ENCODE peak calls at places on chromosomes 16 and 17, in four cellular contexts. One of them, this sample, is unnamed.

GRCh38 chr17:36643086-36643685 is 41.8 kb downstream of the MRM1 start:
- DNase-seq in AG09319: no peak
- DNase-seq in AG04450: no peak
- DNase-seq in sigmoid colon: no peak
- DNase-seq in this sample: no peak

GRCh38 chr16:16133943-16134604 is 89.2 kb downstream of the ABCC6 start:
- DNase-seq in AG09319: no peak
- DNase-seq in AG04450: no peak
- DNase-seq in sigmoid colon: no peak
- DNase-seq in this sample: no peak

GRCh38 chr17:70920416-70920815 is 751.1 kb downstream of the KCNJ2 start:
- DNase-seq in AG09319: no peak
- DNase-seq in AG04450: no peak
- DNase-seq in sigmoid colon: no peak
- DNase-seq in this sample: no peak

GRCh38 chr17:15475620-15476354 is 8.4 kb upstream of the CDRT4 start:
- DNase-seq in AG09319: peak; percentile 20
- DNase-seq in AG04450: no peak
- DNase-seq in sigmoid colon: peak; percentile 63
- DNase-seq in this sample: no peak

GRCh38 chr17:13024526-13025263 is 6.9 kb upstream of the ELAC2 start:
- DNase-seq in AG09319: no peak
- DNase-seq in AG04450: peak; percentile 16
- DNase-seq in sigmoid colon: no peak
- DNase-seq in this sample: peak; percentile 72

GRCh38 chr16:50265260-50265659 is 1.1 kb upstream of the ADCY7 start:
- DNase-seq in AG09319: no peak
- DNase-seq in AG04450: no peak
- DNase-seq in sigmoid colon: peak; percentile 64
- DNase-seq in this sample: no peak

GRCh38 chr16:65658339-65659275 is 536.7 kb upstream of the CDH11 start:
- DNase-seq in AG09319: peak; percentile 60
- DNase-seq in AG04450: peak; percentile 44
- DNase-seq in sigmoid colon: no peak
- DNase-seq in this sample: no peak

GRCh38 chr16:88606146-88606757 is 32.1 kb upstream of the IL17C start:
- DNase-seq in AG09319: no peak
- DNase-seq in AG04450: no peak
- DNase-seq in sigmoid colon: no peak
- DNase-seq in this sample: no peak

GRCh38 chr17:70054961-70055360 is 20.1 kb upstream of the KCNJ16 start:
- DNase-seq in AG09319: no peak
- DNase-seq in AG04450: no peak
- DNase-seq in sigmoid colon: no peak
- DNase-seq in this sample: no peak

GRCh38 chr16:72291121-72291520 is 119.2 kb upstream of the PMFBP1 start:
- DNase-seq in AG09319: no peak
- DNase-seq in AG04450: no peak
- DNase-seq in sigmoid colon: no peak
- DNase-seq in this sample: no peak

GRCh38 chr17:29154516-29155234 is 25.5 kb downstream of the MYO18A start:
- DNase-seq in AG09319: no peak
- DNase-seq in AG04450: no peak
- DNase-seq in sigmoid colon: no peak
- DNase-seq in this sample: no peak

GRCh38 chr17:28228109-28228840 is 90.7 kb upstream of the TMEM97 start:
- DNase-seq in AG09319: no peak
- DNase-seq in AG04450: no peak
- DNase-seq in sigmoid colon: no peak
- DNase-seq in this sample: no peak

GRCh38 chr17:72294487-72294893 is 173.7 kb downstream of the SOX9 start:
- DNase-seq in AG09319: no peak
- DNase-seq in AG04450: no peak
- DNase-seq in sigmoid colon: no peak
- DNase-seq in this sample: no peak

GRCh38 chr17:79970576-79971068 is 65.0 kb downstream of the TBC1D16 start:
- DNase-seq in AG09319: no peak
- DNase-seq in AG04450: no peak
- DNase-seq in sigmoid colon: no peak
- DNase-seq in this sample: no peak

GRCh38 chr17:36920032-36921000 is 17.0 kb upstream of the LHX1 start:
- DNase-seq in AG09319: no peak
- DNase-seq in AG04450: no peak
- DNase-seq in sigmoid colon: no peak
- DNase-seq in this sample: no peak

GRCh38 chr16:65875362-65876199 is 490.9 kb upstream of the CDH5 start:
- DNase-seq in AG09319: no peak
- DNase-seq in AG04450: no peak
- DNase-seq in sigmoid colon: no peak
- DNase-seq in this sample: no peak

GRCh38 chr16:67013823-67014640 is 14.9 kb upstream of the CBFB start:
- DNase-seq in AG09319: no peak
- DNase-seq in AG04450: no peak
- DNase-seq in sigmoid colon: peak; percentile 87
- DNase-seq in this sample: peak; percentile 78

GRCh38 chr16:17784073-17784472 is 313.3 kb upstream of the XYLT1 start:
- DNase-seq in AG09319: peak; percentile 1
- DNase-seq in AG04450: no peak
- DNase-seq in sigmoid colon: no peak
- DNase-seq in this sample: no peak

GRCh38 chr16:9372934-9373890 is 281.8 kb downstream of the HAPSTR1 start:
- DNase-seq in AG09319: no peak
- DNase-seq in AG04450: no peak
- DNase-seq in sigmoid colon: no peak
- DNase-seq in this sample: no peak
- TF ChIP-seq CTCF in AG09319: no peak
- TF ChIP-seq CTCF in AG04450: no peak
- TF ChIP-seq CTCF in sigmoid colon: no peak
- TF ChIP-seq CTCF in this sample: no peak

GRCh38 chr17:9434502-9435113 is 141.0 kb downstream of the STX8 start:
- DNase-seq in AG09319: no peak
- DNase-seq in AG04450: no peak
- DNase-seq in sigmoid colon: no peak
- DNase-seq in this sample: no peak
- TF ChIP-seq CTCF in AG09319: no peak
- TF ChIP-seq CTCF in AG04450: no peak
- TF ChIP-seq CTCF in sigmoid colon: no peak
- TF ChIP-seq CTCF in this sample: no peak

GRCh38 chr17:56867948-56868376 is 34.0 kb downstream of the DGKE start:
- DNase-seq in AG09319: no peak
- DNase-seq in AG04450: peak; percentile 3
- DNase-seq in sigmoid colon: no peak
- DNase-seq in this sample: no peak
- TF ChIP-seq CTCF in AG09319: no peak
- TF ChIP-seq CTCF in AG04450: no peak
- TF ChIP-seq CTCF in sigmoid colon: no peak
- TF ChIP-seq CTCF in this sample: no peak

DNA sequence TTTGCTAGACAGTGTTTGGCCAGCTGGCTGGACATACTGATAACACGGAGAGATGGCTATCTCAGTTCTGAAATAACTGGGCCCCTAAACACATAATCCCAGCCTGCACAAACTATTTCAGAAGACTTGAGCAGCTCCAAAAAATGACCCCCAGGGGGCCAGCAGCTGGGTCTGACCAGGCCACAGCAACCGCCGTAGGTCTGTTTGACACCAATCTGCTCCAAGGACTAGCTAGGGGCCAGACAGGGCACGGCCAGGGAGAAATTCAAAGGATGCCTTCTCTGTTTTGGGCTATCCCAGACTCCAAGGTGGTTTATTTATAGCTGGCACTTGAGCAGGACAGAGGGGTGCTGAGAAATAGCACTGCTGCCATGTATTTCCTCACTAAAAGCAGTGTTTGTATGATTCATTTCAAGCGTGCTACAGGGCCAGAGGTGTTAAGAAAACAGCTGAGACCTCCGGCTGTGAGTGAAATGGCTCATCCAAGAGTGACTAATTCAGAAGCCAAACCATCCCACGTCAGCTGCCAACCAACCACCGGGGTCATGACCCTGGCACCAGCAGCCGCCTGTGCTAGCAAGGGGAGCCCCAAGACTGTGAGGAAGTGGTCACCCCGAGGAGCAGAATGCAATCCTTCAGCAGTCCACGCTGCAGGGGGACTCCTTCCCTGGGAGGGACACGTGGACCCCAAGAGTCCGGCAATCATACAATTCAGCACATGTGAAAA is 5.7 kb downstream of the GGA2 start:
- DNase-seq in AG09319: peak; percentile 7
- DNase-seq in AG04450: peak; percentile 54
- DNase-seq in sigmoid colon: peak; percentile 76
- DNase-seq in this sample: peak; percentile 66
- TF ChIP-seq CTCF in AG09319: no peak
- TF ChIP-seq CTCF in AG04450: no peak
- TF ChIP-seq CTCF in sigmoid colon: no peak
- TF ChIP-seq CTCF in this sample: no peak

GRCh38 chr17:51860934-51861561 is 297.5 kb downstream of the CA10 start:
- DNase-seq in AG09319: no peak
- DNase-seq in AG04450: no peak
- DNase-seq in sigmoid colon: no peak
- DNase-seq in this sample: peak; percentile 22
- TF ChIP-seq CTCF in AG09319: no peak
- TF ChIP-seq CTCF in AG04450: no peak
- TF ChIP-seq CTCF in sigmoid colon: no peak
- TF ChIP-seq CTCF in this sample: peak; percentile 55